ENCODE peak calls at places on chromosomes 4 and X, in seven cellular contexts. X, A, M, C, V, Q and S are unnamed samples.
A peak's percentile ranks its signal among the peaks of the same experiment; 100 is the strongest.

GRCh38 chr4:148444296-148445070 is 2.3 kb upstream of the NR3C2 start:
- DNase-seq in M (peak; percentile 38), V (peak; percentile 42), A (peak; percentile 33), X (peak; percentile 66), C (no peak), Q (peak; percentile 15), S (peak; percentile 41)

GRCh38 chr4:156977435-156978160 is 6.0 kb upstream of the PDGFC start:
- DNase-seq in V (peak; percentile 78), M (no peak), C (no peak), Q (no peak), X (no peak), A (no peak), S (no peak)

GRCh38 chr4:31455612-31456011 is 735.4 kb downstream of the PCDH7 start:
- DNase-seq in Q (no peak), X (no peak), C (no peak), M (no peak), V (no peak), A (no peak), S (no peak)

GRCh38 chr4:107600993-107601392 is 119.0 kb downstream of the PAPSS1 start:
- DNase-seq in M (no peak), X (no peak), V (peak; percentile 20), A (no peak), Q (no peak), C (no peak), S (no peak)

GRCh38 chr4:147633113-147633512 is 15.9 kb downstream of the TMEM184C start:
- DNase-seq in V (no peak), M (no peak), Q (no peak), C (no peak), X (no peak), A (no peak), S (no peak)

GRCh38 chr4:48375651-48376291 is 34.4 kb downstream of the SLAIN2 start:
- DNase-seq in M (no peak), X (no peak), V (peak; percentile 15), Q (no peak), C (peak; percentile 14), A (no peak), S (no peak)

GRCh38 chr4:79042079-79042674 is 102.9 kb upstream of the PAQR3 start:
- DNase-seq in Q (no peak), X (no peak), A (no peak), M (no peak), V (peak; percentile 43), C (peak; percentile 12), S (peak; percentile 31)

GRCh38 chr4:6663596-6664393 is 23.3 kb downstream of the MRFAP1 start:
- DNase-seq in Q (no peak), M (no peak), A (no peak), V (peak; percentile 29), X (no peak), C (no peak), S (peak; percentile 33)

GRCh38 chr4:87060957-87061356 is 126.1 kb downstream of the AFF1 start:
- DNase-seq in C (no peak), X (no peak), Q (peak; percentile 37), V (no peak), M (no peak), A (no peak), S (no peak)

GRCh38 chr4:153850525-153851280 is 61.8 kb upstream of the SFRP2 start:
- DNase-seq in A (no peak), X (no peak), C (no peak), M (no peak), V (no peak), Q (no peak), S (no peak)

GRCh38 chrX:23008431-23009099 is 8.8 kb downstream of the DDX53 start:
- DNase-seq in V (peak; percentile 11), M (no peak), A (no peak), X (no peak), C (no peak), Q (no peak), S (peak; percentile 16)

GRCh38 chr4:125951275-125951887 is 636.6 kb downstream of the FAT4 start:
- DNase-seq in A (no peak), V (peak; percentile 54), M (no peak), C (no peak), Q (no peak), X (no peak), S (no peak)

GRCh38 chr4:93810340-93810992 is 18.1 kb upstream of the ATOH1 start:
- DNase-seq in A (no peak), V (no peak), C (no peak), M (no peak), X (no peak), Q (no peak), S (no peak)

GRCh38 chr4:53684448-53684847 is 93.2 kb upstream of the LNX1 start:
- DNase-seq in C (no peak), M (no peak), V (no peak), Q (no peak), A (no peak), X (no peak), S (no peak)

GRCh38 chrX:66221856-66222255 is 57.8 kb downstream of the HEPH start:
- DNase-seq in A (no peak), C (no peak), Q (no peak), V (no peak), X (no peak), M (no peak), S (no peak)